ENCODE peak calls at places on chromosomes 4 and X, in four cellular contexts. E, A, G and Q are unnamed samples.

GRCh38 chr4:7984286-7984925 is 44.7 kb upstream of the AFAP1 start:
- DNase-seq in G (no peak), A (no peak), E (no peak), Q (no peak)

GRCh38 chr4:24753519-24753918 is 41.9 kb upstream of the SOD3 start:
- DNase-seq in A (no peak), E (no peak), G (peak; percentile 74), Q (no peak)

GRCh38 chr4:141645611-141646340 is 9.4 kb downstream of the IL15 start:
- DNase-seq in E (no peak), G (peak; percentile 91), A (peak; percentile 95), Q (peak; percentile 85)

GRCh38 chr4:176303938-176304337 is 15.8 kb upstream of the SPCS3 start:
- DNase-seq in E (no peak), G (no peak), A (no peak), Q (no peak)

GRCh38 chr4:120683902-120684540 is 238.5 kb downstream of the PRDM5 start:
- DNase-seq in A (no peak), G (no peak), E (peak; percentile 42), Q (no peak)

GRCh38 chr4:138238521-138239292 is 3.4 kb downstream of the SLC7A11 start:
- DNase-seq in E (no peak), A (no peak), G (no peak), Q (no peak)

GRCh38 chr4:48653217-48654014 is 126.7 kb downstream of the FRYL start:
- DNase-seq in A (peak; percentile 84), E (no peak), G (peak; percentile 59), Q (no peak)

GRCh38 chr4:113512880-113513279 is 248.7 kb downstream of the CAMK2D start:
- DNase-seq in G (no peak), E (no peak), A (no peak), Q (no peak)

GRCh38 chr4:2856266-2856665 is 12.6 kb downstream of the ADD1 start:
- DNase-seq in G (no peak), A (no peak), E (no peak), Q (no peak)

GRCh38 chr4:8365353-8365752 is 75.2 kb downstream of the ACOX3 start:
- DNase-seq in G (no peak), E (no peak), A (no peak), Q (no peak)

GRCh38 chr4:77599378-77599777 is 6.2 kb upstream of the CXCL13 start:
- DNase-seq in E (peak; percentile 37), A (no peak), G (peak; percentile 74), Q (no peak)

GRCh38 chr4:71549516-71550160 is 210.8 kb downstream of the SLC4A4 start:
- DNase-seq in E (no peak), G (no peak), A (no peak), Q (no peak)

GRCh38 chr4:39975488-39976089 is 2.1 kb downstream of the PDS5A start:
- DNase-seq in A (peak; percentile 43), E (no peak), G (peak; percentile 75), Q (no peak)

GRCh38 chr4:24163314-24163713 is 273.5 kb upstream of the PPARGC1A start:
- DNase-seq in G (no peak), A (no peak), E (no peak), Q (no peak)

GRCh38 chr4:117311215-117311614 is 225.8 kb upstream of the TRAM1L1 start:
- DNase-seq in A (no peak), G (no peak), E (no peak), Q (no peak)

GRCh38 chr4:152606800-152607577 is 71.1 kb upstream of the FBXW7 start:
- DNase-seq in G (peak; percentile 10), A (no peak), E (no peak), Q (no peak)

GRCh38 chr4:22301253-22301652 is 214.6 kb downstream of the ADGRA3 start:
- DNase-seq in A (no peak), G (no peak), E (no peak), Q (no peak)

GRCh38 chrX:39896951-39897740 is 200.6 kb downstream of the BCOR start:
- DNase-seq in A (peak; percentile 73), E (no peak), G (peak; percentile 82), Q (no peak)

GRCh38 chrX:24293412-24293811 is 20.5 kb downstream of the SUPT20HL2 start:
- DNase-seq in A (no peak), G (no peak), E (no peak), Q (no peak)

GRCh38 chrX:56797966-56798711 is 69.1 kb downstream of the NBDY start:
- DNase-seq in E (no peak), G (peak; percentile 57), A (peak; percentile 42), Q (no peak)

GRCh38 chrX:35726176-35726575 is 72.0 kb upstream of the MAGEB16 start:
- DNase-seq in A (no peak), E (peak; percentile 3), G (no peak), Q (no peak)

GRCh38 chr4:112214397-112215264 is 17.0 kb upstream of the AP1AR start:
- DNase-seq in A (peak; percentile 14), G (peak; percentile 48), E (peak; percentile 34), Q (no peak)

GRCh38 chr4:123821861-123822260 is 425.3 kb downstream of the SPRY1 start:
- DNase-seq in E (peak; percentile 61), G (peak; percentile 50), A (peak; percentile 68), Q (no peak)

GRCh38 chr4:73075832-73076231 is 6.3 kb upstream of the COX18 start:
- DNase-seq in E (no peak), A (no peak), G (no peak), Q (no peak)

GRCh38 chr4:112889619-112890294 is 159.7 kb upstream of the ANK2 start:
- DNase-seq in E (no peak), G (peak; percentile 88), A (peak; percentile 33), Q (peak; percentile 52)

GRCh38 chr4:176226736-176227135 is 31.4 kb upstream of the SPATA4 start:
- DNase-seq in G (no peak), A (peak; percentile 41), E (no peak), Q (no peak)

GRCh38 chrX:108261541-108262218 is 170.1 kb downstream of the ATG4A start:
- DNase-seq in A (peak; percentile 37), G (peak; percentile 80), E (peak; percentile 14), Q (no peak)

GRCh38 chr4:152436384-152436783 is 99.5 kb downstream of the FBXW7 start:
- DNase-seq in E (no peak), G (no peak), A (no peak), Q (no peak)

GRCh38 chr4:168678751-168679366 is 182.0 kb downstream of the PALLD start:
- DNase-seq in A (no peak), G (no peak), E (no peak), Q (no peak)

GRCh38 chr4:152033621-152034020 is 272.8 kb upstream of the GATB start:
- DNase-seq in E (no peak), G (no peak), A (peak; percentile 20), Q (no peak)

GRCh38 chrX:70062961-70063550 is 799 bp downstream of the OTUD6A start:
- DNase-seq in E (no peak), G (no peak), A (no peak), Q (no peak)

GRCh38 chr4:39846135-39846534 is 131.6 kb downstream of the PDS5A start:
- DNase-seq in E (no peak), A (peak; percentile 36), G (peak; percentile 31), Q (no peak)

GRCh38 chrX:74853255-74853654 is 72.0 kb downstream of the NEXMIF start:
- DNase-seq in E (no peak), A (no peak), G (no peak), Q (no peak)

DNA sequence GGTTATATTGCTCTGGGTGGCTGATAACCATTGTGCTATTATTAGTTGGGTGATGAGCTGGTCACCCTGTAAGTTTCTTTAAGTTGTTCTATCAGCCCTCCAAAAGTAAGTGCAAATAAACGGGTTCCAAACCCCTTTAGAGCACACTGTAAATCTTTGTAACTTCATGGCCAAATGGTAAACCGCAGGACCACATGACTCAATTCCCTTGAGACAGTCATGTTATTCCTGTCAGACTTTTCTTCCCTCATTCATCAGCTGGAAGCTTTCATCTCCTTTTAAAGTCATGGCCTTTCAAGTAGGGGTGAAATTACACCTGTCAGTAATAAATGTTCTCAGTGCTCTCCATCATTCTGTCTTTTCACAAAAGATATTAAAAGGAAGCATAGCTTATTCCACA is 275.3 kb downstream of the CFAP299 start:
- DNase-seq in G (peak; percentile 67), A (peak; percentile 47), E (no peak), Q (no peak)
- H3K4me3 ChIP-seq in G (no peak overlapping the region), A (no peak overlapping the region), E (no peak overlapping the region), Q (no peak overlapping the region)

DNA sequence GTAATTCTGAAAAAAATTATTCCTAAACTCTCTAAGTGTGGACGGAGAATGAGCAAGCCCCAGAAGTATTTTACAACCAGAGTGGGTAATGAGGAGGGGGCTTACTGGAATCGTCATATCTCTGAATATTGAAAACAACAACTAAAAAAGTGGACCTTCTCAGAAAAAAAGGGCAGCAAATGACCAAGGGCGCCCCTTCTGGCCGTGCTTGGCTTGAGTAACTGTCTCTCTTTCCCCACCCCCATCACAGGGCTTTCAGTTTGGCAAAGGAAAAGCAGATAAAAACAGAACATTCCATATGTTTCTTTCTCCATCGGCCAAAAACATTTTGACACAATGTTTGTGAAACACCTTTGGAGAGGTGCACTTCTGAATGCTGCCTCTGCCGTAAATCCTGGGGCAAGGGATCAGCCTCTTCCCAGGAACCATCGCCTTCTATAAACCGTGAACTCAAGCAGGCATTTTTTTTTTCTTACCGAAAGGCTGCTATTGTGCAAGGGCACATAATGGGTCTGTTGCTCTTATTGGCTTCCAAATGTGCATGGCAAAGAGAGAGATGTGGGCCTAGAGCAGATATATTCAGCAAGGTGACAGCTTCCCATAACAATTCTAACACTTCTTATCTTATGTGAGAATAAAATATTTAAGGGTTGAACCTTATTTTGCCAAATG is 115.4 kb downstream of the PARM1 start:
- DNase-seq in E (no peak), A (no peak), G (no peak), Q (no peak)
- TF ChIP-seq CTCF in E (no peak), A (no peak), G (no peak), Q (no peak)

GRCh38 chrX:28549839-28550238 is 37.4 kb upstream of the IL1RAPL1 start:
- DNase-seq in E (no peak), G (no peak), A (no peak), Q (no peak)
- H3K4me3 ChIP-seq in E (no peak overlapping the region), G (no peak overlapping the region), A (no peak overlapping the region), Q (no peak overlapping the region)

DNA sequence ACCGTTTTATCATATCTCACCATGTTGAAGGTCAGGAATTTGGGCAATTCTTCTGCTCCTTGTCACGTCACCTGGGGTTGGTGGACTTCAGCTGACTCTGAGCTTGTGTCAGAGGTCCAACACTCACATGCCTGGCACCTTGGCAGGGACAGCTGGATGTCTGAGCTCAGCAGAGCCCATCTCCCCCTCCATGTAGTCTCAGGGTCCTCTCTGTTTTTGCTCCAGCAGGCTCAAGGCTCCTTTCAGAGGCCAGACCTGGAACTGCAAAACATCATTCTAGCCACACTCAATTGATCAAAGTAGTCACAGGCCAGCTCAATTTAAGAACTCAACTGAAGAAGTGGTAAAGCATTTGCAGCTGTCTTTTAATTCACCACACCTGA is 45.4 kb downstream of the EDNRA start:
- DNase-seq in E (no peak), G (no peak), A (no peak), Q (no peak)
- TF ChIP-seq CTCF in E (no peak), G (no peak), A (no peak), Q (no peak)